ENCODE peak calls at places on chromosome 2, in ten cellular contexts. G is A549; U is psoas muscle; O is neural progenitor cell; C is fibroblast of the aortic adventitia; K is PC-9; N is colonic mucosa; R is CD8-positive, alpha-beta T cell; H is upper lobe of right lung; Z is fibroblast of lung. A is an unnamed sample.

GRCh38 chr2:180077295-180077906 is 70.3 kb upstream of the CWC22 start:
- DNase-seq in G (peak; percentile 3), U (no peak), O (peak; percentile 17), C (peak; percentile 70), K (no peak), N (no peak), R (no peak), H (no peak), Z (peak; percentile 25), A (no peak)

GRCh38 chr2:111698743-111699554 is 185.0 kb downstream of the ANAPC1 start:
- DNase-seq in G (peak; percentile 95), U (peak; percentile 83), O (no peak), C (peak; percentile 99), K (peak; percentile 99), N (peak; percentile 93), R (no peak), H (peak; percentile 75), Z (peak; percentile 99), A (no peak)

GRCh38 chr2:120669121-120669952 is 66.3 kb upstream of the GLI2 start:
- DNase-seq in G (no peak), U (no peak), O (peak; percentile 73), C (peak; percentile 17), K (peak; percentile 90), N (no peak), R (no peak), H (no peak), Z (peak; percentile 71), A (peak; percentile 42)

GRCh38 chr2:39772812-39773152 is 6.3 kb downstream of the THUMPD2 start:
- DNase-seq in G (no peak), U (no peak), O (no peak), C (no peak), K (peak; percentile 41), N (no peak), R (no peak), H (no peak), Z (no peak), A (no peak)

GRCh38 chr2:213065583-213066444 is 85.6 kb downstream of the IKZF2 start:
- DNase-seq in G (no peak), U (no peak), O (peak; percentile 65), C (peak; percentile 70), K (no peak), N (peak; percentile 39), R (no peak), H (no peak), Z (peak; percentile 39), A (peak; percentile 3)

GRCh38 chr2:179749210-179749609 is 112.2 kb downstream of the ZNF385B start:
- DNase-seq in G (no peak), U (no peak), O (no peak), C (peak; percentile 70), K (no peak), N (no peak), R (no peak), H (no peak), Z (peak; percentile 24), A (no peak)

GRCh38 chr2:179311071-179311470 is 46.4 kb upstream of the SESTD1 start:
- DNase-seq in G (no peak), U (no peak), O (peak; percentile 5), C (no peak), K (no peak), N (no peak), R (no peak), H (no peak), Z (no peak), A (no peak)

GRCh38 chr2:233414273-233414654 is 60.0 kb downstream of the DGKD start:
- DNase-seq in G (no peak), U (peak; percentile 74), O (no peak), C (peak; percentile 25), K (peak; percentile 81), N (no peak), R (no peak), H (no peak), Z (peak; percentile 73), A (no peak)

GRCh38 chr2:142946941-142947340 is 69.5 kb downstream of the KYNU start:
- DNase-seq in G (no peak), U (no peak), O (no peak), C (no peak), K (no peak), N (no peak), R (no peak), H (no peak), Z (peak; percentile 39), A (no peak)

GRCh38 chr2:120199837-120200499 is 23.2 kb downstream of the TMEM185B start:
- DNase-seq in G (no peak), U (no peak), O (no peak), C (no peak), K (no peak), N (no peak), R (no peak), H (no peak), Z (no peak), A (no peak)

GRCh38 chr2:9004338-9005204 is 1.1 kb upstream of the MBOAT2 start:
- DNase-seq in G (peak; percentile 30), U (no peak), O (no peak), C (peak; percentile 34), K (peak; percentile 99), N (no peak), R (no peak), H (no peak), Z (peak; percentile 81), A (no peak)

GRCh38 chr2:163551974-163552373 is 183.8 kb downstream of the FIGN start:
- DNase-seq in G (no peak), U (no peak), O (no peak), C (peak; percentile 6), K (no peak), N (no peak), R (no peak), H (no peak), Z (peak; percentile 38), A (no peak)

GRCh38 chr2:85949280-85949679 is 60.5 kb upstream of the ST3GAL5 start:
- DNase-seq in G (no peak), U (no peak), O (no peak), C (no peak), K (no peak), N (no peak), R (no peak), H (no peak), Z (no peak), A (no peak)

GRCh38 chr2:167069855-167070254 is 181.6 kb downstream of the XIRP2 start:
- DNase-seq in G (no peak), U (no peak), O (no peak), C (no peak), K (no peak), N (no peak), R (no peak), H (no peak), Z (peak; percentile 9), A (no peak)

GRCh38 chr2:221133941-221134340 is 438.2 kb downstream of the EPHA4 start:
- DNase-seq in G (no peak), U (no peak), O (no peak), C (no peak), K (no peak), N (no peak), R (no peak), H (no peak), Z (peak; percentile 7), A (no peak)

GRCh38 chr2:106863387-106863786 is 22.6 kb downstream of the ST6GAL2 start:
- DNase-seq in G (no peak), U (no peak), O (peak; percentile 20), C (no peak), K (no peak), N (no peak), R (no peak), H (no peak), Z (no peak), A (no peak)

GRCh38 chr2:71664161-71664560 is 210.8 kb downstream of the DYSF start:
- DNase-seq in G (no peak), U (no peak), O (no peak), C (no peak), K (no peak), N (no peak), R (no peak), H (no peak), Z (no peak), A (peak; percentile 0)

GRCh38 chr2:222352981-222353380 is 54.2 kb upstream of the PAX3 start:
- DNase-seq in G (no peak), U (no peak), O (no peak), C (no peak), K (no peak), N (no peak), R (no peak), H (no peak), Z (no peak), A (no peak)

GRCh38 chr2:135744761-135745314 is 3.2 kb downstream of the UBXN4 start:
- DNase-seq in G (peak; percentile 73), U (no peak), O (peak; percentile 34), C (no peak), K (no peak), N (no peak), R (no peak), H (no peak), Z (peak; percentile 11), A (no peak)
- TF ChIP-seq CTCF in G (peak; percentile 22), U (peak; percentile 7), O (peak; percentile 28), C (no peak), K (no peak), N (no peak), R (no peak), H (peak; percentile 15), Z (no peak), A (peak; percentile 30)

DNA sequence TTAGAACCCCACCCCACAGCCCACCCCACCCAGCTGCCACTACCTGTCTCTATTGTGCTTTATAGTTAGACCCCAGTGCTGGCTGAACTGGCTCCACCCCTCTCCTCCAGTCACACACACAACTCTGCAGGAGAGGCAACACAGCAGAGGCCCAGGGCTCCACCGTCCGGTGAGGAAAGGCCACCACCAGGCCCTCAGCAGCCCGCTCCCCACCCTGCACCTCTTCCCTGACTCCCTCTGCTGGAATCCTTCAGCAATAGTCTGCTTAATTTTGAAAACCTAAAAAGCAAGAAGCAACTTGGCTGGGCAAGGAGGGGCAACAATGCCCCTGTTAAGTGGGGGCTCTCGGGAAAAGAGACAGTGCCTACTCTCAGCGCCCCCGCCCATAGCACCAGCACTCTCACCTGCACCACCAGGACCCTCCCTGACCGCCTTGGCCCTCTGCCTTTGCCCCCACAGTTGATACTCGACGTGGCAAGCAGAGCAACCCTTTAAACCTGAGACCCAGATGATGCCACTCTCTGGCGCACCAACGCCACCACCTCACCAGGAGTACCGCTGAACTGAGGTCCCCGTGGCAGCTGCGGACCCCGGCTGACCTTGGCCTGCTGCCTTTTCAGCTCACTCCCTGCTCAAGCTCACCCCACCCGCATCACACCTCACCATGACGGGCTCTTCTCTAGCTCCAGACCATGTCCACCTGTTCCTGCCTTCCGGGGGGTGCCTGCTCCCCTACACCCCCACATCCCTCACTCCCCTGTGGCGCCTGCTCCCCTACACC is 45.7 kb downstream of the NDUFA10 start:
- DNase-seq in G (no peak), U (no peak), O (peak; percentile 91), C (peak; percentile 43), K (no peak), N (no peak), R (no peak), H (no peak), Z (peak; percentile 38), A (peak; percentile 61)
- TF ChIP-seq CTCF in G (no peak), U (no peak), O (peak; percentile 84), C (peak; percentile 56), K (no peak), N (no peak), R (no peak), H (no peak), Z (no peak), A (peak; percentile 57)

GRCh38 chr2:61354486-61355197 is 116.2 kb downstream of the USP34 start:
- DNase-seq in G (no peak), U (no peak), O (no peak), C (no peak), K (no peak), N (no peak), R (no peak), H (no peak), Z (peak; percentile 8), A (no peak)
- TF ChIP-seq CTCF in G (no peak), U (no peak), O (no peak), C (no peak), K (no peak), N (no peak), R (no peak), H (no peak), Z (no peak), A (no peak)

GRCh38 chr2:231786177-231786916 is at the start of gene COPS7B:
- DNase-seq in G (peak; percentile 66), U (peak; percentile 86), O (peak; percentile 93), C (peak; percentile 77), K (peak; percentile 63), N (peak; percentile 85), R (peak; percentile 57), H (peak; percentile 91), Z (peak; percentile 82), A (peak; percentile 85)
- TF ChIP-seq CTCF in G (peak; percentile 60), U (no peak), O (peak; percentile 74), C (peak; percentile 55), K (peak; percentile 71), N (no peak), R (peak; percentile 66), H (peak; percentile 23), Z (peak; percentile 45), A (peak; percentile 65)

A was measured in neural crest cell.